ENCODE peak calls at places on chromosomes 5 and 9, in ten cellular contexts. A is stimulated activated CD8-positive, alpha-beta memory T cell treated with anti-CD3 and anti-CD28 coated beads, Interleukin-2, amount 100 ng/mL, for 1 hour; G is DMS79; D is renal cortical epithelial cell; R is esophagus squamous epithelium; L is B cell; W is NCI-H1694 treated with DMSO at 0.1 percent for 48 hours; P is neuronal stem cell; Z is retina; Y is NCI-H1930. E is an unnamed sample.

GRCh38 chr5:60803712-60804111 is 40.4 kb downstream of the ELOVL7 start:
- DNase-seq in D (no peak), P (no peak), Z (no peak), A (no peak), G (no peak), R (no peak), W (no peak), L (no peak), Y (no peak), E (no peak)

GRCh38 chr5:176538505-176538806 is 1.3 kb upstream of the RNF44 start:
- DNase-seq in W (no peak), P (no peak), R (no peak), L (no peak), D (no peak), A (no peak), Y (no peak), Z (no peak), G (no peak), E (no peak)

GRCh38 chr5:141186897-141187512 is at the start of gene PCDHB9:
- DNase-seq in G (no peak), W (no peak), P (no peak), A (no peak), Y (peak), Z (no peak), D (no peak), L (peak), R (no peak), E (peak)

GRCh38 chr5:78490709-78491485 is 130.5 kb downstream of the SCAMP1 start:
- DNase-seq in A (no peak), R (no peak), L (no peak), G (no peak), D (peak), Z (no peak), P (no peak), W (no peak), Y (no peak), E (peak)

GRCh38 chr9:94801685-94802084 is 75.2 kb downstream of the AOPEP start:
- DNase-seq in W (no peak), A (no peak), Y (no peak), D (peak), R (no peak), P (no peak), Z (no peak), G (no peak), L (no peak), E (peak)

GRCh38 chr9:15711531-15712295 is 158.9 kb downstream of the CCDC171 start:
- DNase-seq in W (no peak), G (peak), D (no peak), Z (no peak), L (no peak), R (no peak), Y (no peak), A (no peak), P (no peak), E (no peak)

GRCh38 chr9:34437006-34437925 is 21.1 kb downstream of the FAM219A start:
- DNase-seq in L (peak), A (peak), R (no peak), D (peak), P (peak), W (peak), Y (peak), G (peak), Z (peak), E (peak)

GRCh38 chr5:125463441-125464092 is 717.1 kb upstream of the ZNF608 start:
- DNase-seq in D (no peak), Z (no peak), Y (no peak), L (no peak), W (no peak), A (no peak), R (no peak), G (no peak), P (no peak), E (no peak)

E was measured in kidney glomerular epithelial cell.